ENCODE peak calls at places on chromosomes 7 and 10, in five cellular contexts. O, X, Y, V and A are unnamed samples.

GRCh38 chr10:101940916-101941315 is 97.3 kb upstream of the KCNIP2 start:
- DNase-seq in X (no peak), O (no peak), V (no peak), Y (no peak), A (no peak)

GRCh38 chr10:103849880-103850571 is 5.3 kb downstream of the SH3PXD2A start:
- DNase-seq in V (no peak), Y (no peak), X (no peak), O (no peak), A (no peak)

GRCh38 chr7:73850781-73851207 is 8.5 kb upstream of the METTL27 start:
- DNase-seq in O (no peak), Y (no peak), V (peak), X (no peak), A (no peak)

GRCh38 chr10:75978213-75978612 is 546.8 kb downstream of the LRMDA start:
- DNase-seq in X (no peak), Y (no peak), O (no peak), V (no peak), A (no peak)

GRCh38 chr7:26891400-26892355 is 27.3 kb upstream of the SKAP2 start:
- DNase-seq in Y (no peak), V (no peak), X (no peak), O (no peak), A (no peak)

GRCh38 chr10:112353046-112353445 is 20.9 kb upstream of the ACSL5 start:
- DNase-seq in V (no peak), X (no peak), O (no peak), Y (no peak), A (no peak)

GRCh38 chr7:2527505-2528464 is 8.2 kb downstream of the LFNG start:
- DNase-seq in O (peak), Y (no peak), X (peak), V (no peak), A (no peak)

GRCh38 chr10:132328738-132329137 is 3.3 kb upstream of the LRRC27 start:
- DNase-seq in O (no peak), Y (no peak), V (no peak), X (peak), A (no peak)

GRCh38 chr7:102252373-102252982 is 34.2 kb upstream of the SH2B2 start:
- DNase-seq in X (no peak), V (no peak), Y (no peak), O (no peak), A (no peak)

GRCh38 chr7:44970521-44971051 is 8.2 kb downstream of the MYO1G start:
- DNase-seq in Y (no peak), X (no peak), V (no peak), O (no peak), A (no peak)

GRCh38 chr10:133520193-133520738 is 6.9 kb upstream of the CYP2E1 start:
- DNase-seq in Y (peak), X (peak), O (peak), V (peak), A (peak)

GRCh38 chr10:116587878-116588590 is 2.7 kb upstream of the PNLIPRP1 start:
- DNase-seq in Y (no peak), X (no peak), O (no peak), V (no peak), A (no peak)

GRCh38 chr10:30840386-30841074 is 191.1 kb downstream of the ZNF438 start:
- DNase-seq in O (no peak), X (no peak), Y (no peak), V (peak), A (no peak)